ENCODE peak calls at places on chromosomes 7 and 10, in nine cellular contexts. S is osteocyte; T is stimulated activated CD8-positive, alpha-beta memory T cell treated with anti-CD3 and anti-CD28 coated beads, Interleukin-7, amount 100 ng/mL, for 1 hour; F is iris pigment epithelial cell; O is NCI-H460; J is choroid plexus epithelial cell; C is left lobe of liver; U is MV-4-11; Y is psoas muscle. X is an unnamed sample.

GRCh38 chr10:77346031-77346430 is 291.6 kb downstream of the KCNMA1 start:
- DNase-seq in S (no peak), T (no peak), F (no peak), O (no peak), J (no peak), C (no peak), U (no peak), Y (no peak), X (no peak)

GRCh38 chr10:81981724-81982123 is 106.7 kb downstream of the NRG3 start:
- DNase-seq in S (no peak), T (no peak), F (no peak), O (no peak), J (no peak), C (no peak), U (no peak), Y (no peak), X (no peak)

GRCh38 chr7:78265486-78265885 is 466.9 kb downstream of the PHTF2 start:
- DNase-seq in S (no peak), T (no peak), F (no peak), O (no peak), J (no peak), C (no peak), U (no peak), Y (no peak), X (no peak)

GRCh38 chr7:140678816-140679130 is 6.0 kb downstream of the ADCK2 start:
- DNase-seq in S (no peak), T (no peak), F (no peak), O (no peak), J (no peak), C (no peak), U (no peak), Y (no peak), X (peak)

GRCh38 chr7:28958235-28958945 is at the start of gene TRIL:
- DNase-seq in S (peak), T (no peak), F (peak), O (no peak), J (peak), C (peak), U (no peak), Y (peak), X (peak)

GRCh38 chr7:98250789-98251188 is 1.2 kb downstream of the TECPR1 start:
- DNase-seq in S (no peak), T (no peak), F (no peak), O (no peak), J (no peak), C (no peak), U (no peak), Y (no peak), X (no peak)

GRCh38 chr7:30116771-30117170 is 18.0 kb upstream of the MTURN start:
- DNase-seq in S (no peak), T (no peak), F (peak), O (no peak), J (no peak), C (no peak), U (peak), Y (peak), X (no peak)

GRCh38 chr7:28408105-28408973 is 4.0 kb upstream of the CREB5 start:
- DNase-seq in S (no peak), T (no peak), F (no peak), O (peak), J (no peak), C (no peak), U (no peak), Y (peak), X (no peak)

GRCh38 chr10:122276611-122277205 is 5.6 kb downstream of the BTBD16 start:
- DNase-seq in S (no peak), T (no peak), F (no peak), O (no peak), J (peak), C (peak), U (no peak), Y (no peak), X (peak)

GRCh38 chr10:88958721-88959120 is 6.1 kb upstream of the ACTA2 start:
- DNase-seq in S (no peak), T (no peak), F (no peak), O (no peak), J (no peak), C (no peak), U (no peak), Y (no peak), X (no peak)

GRCh38 chr10:42428534-42428933 is 209.8 kb downstream of the ZNF33B start:
- DNase-seq in S (no peak), T (no peak), F (peak), O (no peak), J (peak), C (no peak), U (no peak), Y (no peak), X (no peak)

GRCh38 chr7:128353610-128354009 is 7.9 kb downstream of the PRRT4 start:
- DNase-seq in S (peak), T (no peak), F (no peak), O (no peak), J (no peak), C (no peak), U (no peak), Y (no peak), X (no peak)

GRCh38 chr7:40405991-40406390 is 271.2 kb downstream of the SUGCT start:
- DNase-seq in S (no peak), T (no peak), F (no peak), O (no peak), J (no peak), C (no peak), U (no peak), Y (no peak), X (no peak)

GRCh38 chr10:129761573-129761972 is 202.5 kb downstream of the EBF3 start:
- DNase-seq in S (peak), T (no peak), F (no peak), O (no peak), J (no peak), C (peak), U (no peak), Y (no peak), X (peak)

GRCh38 chr7:19066109-19066508 is 51.3 kb downstream of the TWIST1 start:
- DNase-seq in S (no peak), T (no peak), F (peak), O (no peak), J (peak), C (no peak), U (no peak), Y (no peak), X (no peak)

GRCh38 chr10:56823849-56824248 is 462.8 kb upstream of the ZWINT start:
- DNase-seq in S (no peak), T (no peak), F (no peak), O (no peak), J (peak), C (no peak), U (peak), Y (no peak), X (no peak)

X was measured in cardiac septum.